ENCODE peak calls at places on chromosomes 13 and 19, in four cellular contexts. R, N, F and X are unnamed samples. For H3K4me1 and H3K9me3, the result is how much of the 10 kb centered on the place peaks cover.

GRCh38 chr13:27450921-27451461 is 627 bp upstream of the MTIF3 start:
- DNase-seq in R (peak), N (no peak), F (peak), X (peak)

GRCh38 chr19:43527860-43528622 is 1.0 kb upstream of the ETHE1 start:
- DNase-seq in R (no peak), N (no peak), F (no peak), X (no peak)

GRCh38 chr19:11382898-11383705 is 1.0 kb downstream of the EPOR start:
- DNase-seq in R (no peak), N (no peak), F (peak), X (peak)

GRCh38 chr13:108950333-108951010 is 321.1 kb downstream of the MYO16 start:
- DNase-seq in R (no peak), N (no peak), F (no peak), X (no peak)

GRCh38 chr13:112688560-112689497 is 1.0 kb upstream of the ATP11A start:
- DNase-seq in R (peak), N (no peak), F (peak), X (no peak)

GRCh38 chr13:97506511-97506910 is 72.5 kb downstream of the RAP2A start:
- DNase-seq in R (peak), N (no peak), F (no peak), X (no peak)

GRCh38 chr13:76852991-76853390 is 33.2 kb downstream of the KCTD12 start:
- DNase-seq in R (peak), N (no peak), F (no peak), X (no peak)

GRCh38 chr19:4284176-4284958 is 5.3 kb downstream of the SHD start:
- DNase-seq in R (no peak), N (no peak), F (no peak), X (peak)

GRCh38 chr13:100275746-100276145 is 186.9 kb downstream of the PCCA start:
- DNase-seq in R (no peak), N (no peak), F (no peak), X (no peak)

GRCh38 chr13:78254113-78254512 is 335.5 kb upstream of the EDNRB start:
- DNase-seq in R (no peak), N (no peak), F (no peak), X (no peak)

GRCh38 chr13:26019881-26020535 is 31.8 kb downstream of the SHISA2 start:
- DNase-seq in R (peak), N (no peak), F (no peak), X (no peak)
- H3K4me1 ChIP-seq in R (under half), N (under half), F (under half), X (under half)

DNA sequence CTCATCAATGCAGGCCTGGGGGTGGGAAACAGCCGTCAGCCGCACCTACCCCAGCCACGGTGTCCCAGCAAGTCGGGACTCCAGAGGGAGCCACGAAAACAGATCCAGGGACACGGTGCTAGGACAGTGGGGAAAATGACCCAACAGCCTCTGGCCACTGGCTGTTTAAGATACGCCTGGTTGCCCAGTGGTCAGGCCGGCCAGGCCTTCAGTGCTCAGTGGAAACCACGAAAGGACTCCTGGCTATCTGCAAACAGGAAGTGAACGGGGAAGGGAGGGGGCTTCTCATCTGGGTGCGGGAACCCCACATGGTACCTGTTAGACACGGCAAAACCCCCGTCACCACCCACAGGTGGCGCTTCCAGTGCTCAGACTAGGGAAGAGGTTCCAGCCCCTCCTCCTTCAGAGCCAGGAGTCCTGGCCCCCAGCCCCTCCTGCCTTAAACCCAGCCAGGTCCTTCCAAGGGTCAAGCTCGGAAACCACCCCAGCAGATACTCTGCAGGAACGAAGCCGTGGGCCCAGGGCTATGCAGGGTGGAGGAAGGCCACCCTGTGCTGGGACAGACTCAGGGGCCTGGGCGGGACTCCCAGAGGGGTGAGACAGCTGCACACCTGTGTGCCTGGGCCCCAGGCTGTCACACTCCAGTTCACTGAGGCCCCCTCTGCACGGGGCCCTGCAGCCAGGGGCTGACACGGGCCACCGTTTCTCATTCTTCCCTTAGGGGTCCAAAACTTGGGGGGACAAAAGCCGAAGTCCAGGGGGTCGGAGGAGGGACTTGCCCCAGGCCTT is 4.5 kb downstream of the PPP1R12C start:
- DNase-seq in R (no peak), N (no peak), F (no peak), X (no peak)
- H3K4me3 ChIP-seq in R (no peak), N (no peak), F (no peak), X (no peak)

GRCh38 chr19:57355916-57356315 is 4.8 kb downstream of the ZNF304 start:
- DNase-seq in R (no peak), N (no peak), F (no peak), X (no peak)
- H3K9me3 ChIP-seq in R (under half), N (under half), F (half or more), X (under half)

GRCh38 chr19:49475995-49476880 is 2.2 kb downstream of the FLT3LG start:
- DNase-seq in R (peak), N (no peak), F (no peak), X (peak)

GRCh38 chr19:49474545-49474930 is 523 bp downstream of the FLT3LG start:
- DNase-seq in R (no peak), N (no peak), F (no peak), X (no peak)

GRCh38 chr19:49475191-49475932 is 1.3 kb downstream of the FLT3LG start:
- DNase-seq in R (no peak), N (no peak), F (no peak), X (no peak)

GRCh38 chr19:49472936-49473335 is 1.1 kb upstream of the FLT3LG start:
- DNase-seq in R (no peak), N (no peak), F (no peak), X (no peak)

DNA sequence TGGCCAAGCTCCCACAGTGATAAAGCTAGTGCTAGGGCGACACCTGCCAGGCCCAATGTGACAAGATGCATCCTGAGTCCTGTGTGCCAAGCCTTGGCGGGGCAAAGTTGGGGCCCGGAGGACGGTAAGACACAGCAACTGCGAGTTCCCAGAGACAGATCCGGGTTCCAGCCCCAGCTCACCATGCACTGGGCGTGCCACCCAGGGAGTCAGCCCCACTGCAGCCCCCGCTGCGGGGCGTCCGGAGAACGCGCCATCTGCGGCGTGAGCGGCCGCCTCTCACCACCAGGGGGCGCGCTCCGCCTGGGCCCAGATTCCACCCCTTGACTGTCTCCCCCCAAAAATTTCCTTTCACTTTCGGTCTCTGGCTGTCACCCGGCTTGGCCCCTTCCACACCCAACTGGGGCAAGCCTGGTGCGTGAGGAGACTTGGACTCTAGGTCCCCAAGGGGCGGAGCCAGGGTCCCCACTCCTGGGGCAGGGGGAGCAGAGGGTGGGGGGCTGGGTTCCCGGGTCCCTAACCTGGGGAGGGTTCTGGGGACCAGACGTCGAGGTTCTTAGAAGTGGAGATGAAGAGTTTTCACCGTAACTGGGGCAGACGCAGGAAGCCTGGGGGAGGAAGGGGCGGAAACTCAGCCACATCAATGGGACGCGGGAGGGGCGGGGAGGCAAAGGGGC is at the start of gene FLT3LG:
- DNase-seq in R (peak), N (no peak), F (peak), X (no peak)
- H3K4me1 ChIP-seq in R (under half), N (under half), F (under half), X (under half)

DNA sequence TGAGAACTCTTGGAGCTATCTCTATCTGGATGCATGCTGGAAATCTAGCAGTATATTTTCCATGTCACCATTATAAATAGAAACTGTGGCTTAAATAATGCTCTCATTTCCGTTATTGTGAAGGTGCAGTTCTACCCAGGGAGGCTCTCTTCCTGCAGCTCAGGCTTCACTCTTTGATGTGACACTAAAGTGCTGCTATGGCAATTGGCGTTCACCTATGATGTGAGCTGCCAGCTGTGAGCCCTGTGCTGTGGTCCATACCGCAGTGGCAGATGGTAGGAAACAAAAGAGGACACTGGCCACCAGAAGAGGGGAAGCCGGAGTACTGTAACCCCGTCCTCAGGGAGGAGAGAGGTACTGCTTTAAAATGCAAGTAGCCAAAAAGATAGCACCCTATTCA is 40.6 kb upstream of the ZNF681 start:
- DNase-seq in R (no peak), N (no peak), F (no peak), X (no peak)
- H3K4me3 ChIP-seq in R (no peak), N (no peak), F (no peak), X (no peak)

DNA sequence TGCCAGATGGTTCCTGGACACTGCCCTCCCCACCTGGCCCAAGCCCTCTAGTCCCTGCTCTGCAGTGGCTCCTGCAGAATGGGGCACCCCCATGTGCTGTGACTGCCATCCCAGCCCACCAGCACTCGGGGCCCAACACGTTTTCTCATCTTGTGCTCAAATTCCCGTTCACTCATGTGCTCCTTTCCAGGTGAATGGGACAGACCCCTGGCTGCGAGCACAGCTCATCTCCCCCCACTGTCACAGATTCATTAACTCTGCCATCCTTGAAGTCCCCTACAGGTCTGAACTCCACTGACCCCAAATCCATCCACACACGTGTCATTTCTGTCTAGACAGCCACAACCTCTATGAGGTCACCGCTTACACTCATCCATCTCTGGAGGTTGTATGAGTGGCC is 23.6 kb downstream of the TUBA3C start:
- DNase-seq in R (no peak), N (no peak), F (no peak), X (no peak)
- H3K9me3 ChIP-seq in R (under half), N (under half), F (under half), X (under half)

GRCh38 chr19:19109601-19110000 is 28.7 kb downstream of the TMEM161A start:
- DNase-seq in R (peak), N (no peak), F (no peak), X (no peak)
- H3K4me1 ChIP-seq in R (under half), N (under half), F (under half), X (under half)

GRCh38 chr13:43087960-43088580 is 64.7 kb downstream of the DNAJC15 start:
- DNase-seq in R (peak), N (no peak), F (no peak), X (no peak)
- H3K4me3 ChIP-seq in R (peak), N (no peak), F (peak), X (no peak)